ENCODE peak calls at places on chromosomes 11 and 22, in ten cellular contexts. J, Y, V, S, L, I, N, Z, T and F are unnamed samples.

GRCh38 chr11:63917685-63918523 is 940 bp upstream of the RCOR2 start:
- DNase-seq in L (peak), V (peak), N (peak), Y (peak), Z (peak), T (no peak), I (peak), J (peak), S (no peak), F (peak)

GRCh38 chr11:33730716-33731115 is 5.5 kb downstream of the CD59 start:
- DNase-seq in L (no peak), Z (no peak), I (no peak), Y (no peak), T (no peak), S (no peak), J (no peak), V (no peak), N (no peak), F (no peak)

GRCh38 chr11:133326849-133327248 is 205.5 kb downstream of the OPCML start:
- DNase-seq in V (no peak), Y (no peak), L (no peak), N (no peak), Z (no peak), J (no peak), T (no peak), I (no peak), S (no peak), F (no peak)

GRCh38 chr11:48012051-48012391 is 31.7 kb downstream of the PTPRJ start:
- DNase-seq in J (no peak), T (no peak), Z (no peak), V (no peak), Y (no peak), S (no peak), I (no peak), N (no peak), L (no peak), F (no peak)

GRCh38 chr11:121688860-121689614 is 236.3 kb upstream of the SORL1-AS1 start:
- DNase-seq in I (no peak), S (no peak), Z (peak), Y (no peak), L (no peak), T (no peak), N (peak), V (no peak), J (no peak), F (no peak)

GRCh38 chr11:46272816-46273427 is 4.5 kb upstream of the CREB3L1 start:
- DNase-seq in Y (peak), Z (no peak), N (peak), I (peak), J (no peak), V (peak), T (no peak), S (no peak), L (peak), F (no peak)

GRCh38 chr11:46541593-46542371 is 52.0 kb downstream of the AMBRA1 start:
- DNase-seq in S (no peak), N (peak), Z (no peak), I (peak), Y (peak), V (peak), J (no peak), T (no peak), L (peak), F (no peak)

GRCh38 chr11:78216021-78216420 is 27.3 kb downstream of the USP35 start:
- DNase-seq in T (no peak), L (no peak), Z (no peak), Y (no peak), V (no peak), N (no peak), S (no peak), I (no peak), J (no peak), F (no peak)

GRCh38 chr11:73176892-73177155 is 34.7 kb upstream of the FCHSD2 start:
- DNase-seq in S (no peak), J (no peak), L (no peak), V (no peak), T (no peak), I (no peak), N (no peak), Y (no peak), Z (no peak), F (no peak)

GRCh38 chr22:43481528-43482309 is 69.9 kb downstream of the MPPED1 start:
- DNase-seq in J (peak), L (no peak), T (no peak), N (no peak), Y (peak), Z (no peak), S (no peak), I (no peak), V (no peak), F (peak)

GRCh38 chr11:33652930-33653329 is 47.7 kb downstream of the C11orf91 start:
- DNase-seq in S (no peak), N (no peak), I (no peak), V (no peak), J (no peak), Z (no peak), L (no peak), Y (no peak), T (no peak), F (no peak)

GRCh38 chr22:43172191-43172590 is 14.7 kb downstream of the TTLL12 start:
- DNase-seq in T (no peak), Y (no peak), V (no peak), L (no peak), J (no peak), N (no peak), Z (no peak), I (no peak), S (no peak), F (no peak)

GRCh38 chr22:29842740-29843139 is 4.7 kb upstream of the ASCC2 start:
- DNase-seq in Y (no peak), T (no peak), J (no peak), Z (no peak), V (no peak), S (no peak), L (no peak), I (no peak), N (no peak), F (no peak)

GRCh38 chr22:42797021-42797420 is 60.1 kb downstream of the ARFGAP3 start:
- DNase-seq in Z (no peak), I (no peak), S (no peak), Y (no peak), J (no peak), L (no peak), V (no peak), N (no peak), T (no peak), F (no peak)

GRCh38 chr22:39152511-39153219 is at the start of gene CBX7:
- DNase-seq in V (peak), Y (peak), L (peak), J (peak), N (peak), S (peak), Z (peak), T (peak), I (peak), F (peak)

GRCh38 chr11:72842126-72842525 is 27.9 kb downstream of the ATG16L2 start:
- DNase-seq in J (no peak), T (no peak), V (no peak), Z (no peak), I (no peak), S (no peak), L (no peak), N (no peak), Y (no peak), F (no peak)

GRCh38 chr11:111602865-111603632 is 800 bp downstream of the SIK2 start:
- DNase-seq in T (no peak), L (peak), N (peak), V (peak), S (peak), I (peak), J (peak), Y (peak), Z (no peak), F (no peak)

GRCh38 chr11:97259434-97259833 is 869.6 kb downstream of the JRKL start:
- DNase-seq in T (no peak), N (no peak), J (no peak), Y (no peak), I (no peak), V (no peak), L (no peak), Z (no peak), S (no peak), F (no peak)

GRCh38 chr11:74138572-74138971 is 32.2 kb downstream of the C2CD3 start:
- DNase-seq in Y (peak), T (no peak), N (peak), V (peak), I (peak), S (no peak), L (peak), Z (no peak), J (no peak), F (no peak)

GRCh38 chr11:103109818-103110388 is 677 bp downstream of the DYNC2H1 start:
- DNase-seq in Y (no peak), N (no peak), J (no peak), V (peak), Z (no peak), L (no peak), S (peak), I (peak), T (no peak), F (peak)

GRCh38 chr11:45041556-45041955 is 90.9 kb upstream of the TP53I11 start:
- DNase-seq in J (no peak), I (no peak), Y (no peak), S (no peak), V (no peak), L (no peak), T (no peak), N (no peak), Z (no peak), F (no peak)

GRCh38 chr11:12139144-12139881 is 28.9 kb downstream of the MICAL2 start:
- DNase-seq in V (no peak), T (no peak), Z (no peak), N (no peak), L (no peak), S (no peak), Y (no peak), J (no peak), I (no peak), F (no peak)

GRCh38 chr11:19342036-19342435 is 101.3 kb upstream of the E2F8 start:
- DNase-seq in V (no peak), T (no peak), N (no peak), J (no peak), I (no peak), Z (no peak), L (no peak), Y (no peak), S (no peak), F (no peak)

GRCh38 chr22:50705219-50705691 is 32.6 kb downstream of the SHANK3 start:
- DNase-seq in Z (peak), Y (peak), I (peak), J (no peak), L (peak), T (no peak), V (peak), N (peak), S (no peak), F (peak)
- TF ChIP-seq CTCF in Z (no peak), Y (no peak), I (no peak), J (no peak), L (no peak), T (no peak), V (no peak), N (no peak), S (no peak), F (no peak)

DNA sequence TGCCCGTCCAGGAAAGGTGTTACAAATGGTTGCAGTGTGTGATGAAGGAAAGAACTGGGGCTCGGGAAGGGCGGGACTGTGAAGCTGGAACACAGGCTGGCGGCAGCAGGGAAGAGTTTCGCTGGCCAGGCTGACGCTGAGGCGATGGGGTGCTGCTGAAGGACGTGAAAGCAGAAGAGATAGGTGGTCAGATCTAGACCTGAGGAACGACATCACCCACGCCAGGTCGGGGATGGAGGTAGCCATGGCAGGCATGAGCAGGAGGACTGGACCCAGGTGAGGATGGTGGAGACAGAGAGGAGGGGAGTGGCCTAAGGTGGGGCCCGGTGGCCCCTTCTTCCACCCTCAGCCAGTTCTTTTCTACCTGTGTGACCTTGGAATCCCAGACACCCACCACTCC is 9.1 kb downstream of the CDC42EP2 start:
- DNase-seq in S (no peak), Y (no peak), V (no peak), I (no peak), L (no peak), Z (no peak), J (no peak), N (no peak), T (no peak), F (no peak)
- TF ChIP-seq CTCF in S (no peak), Y (no peak), V (no peak), I (no peak), L (no peak), Z (no peak), J (no peak), N (no peak), T (no peak), F (no peak)

GRCh38 chr11:17932472-17932871 is 80.4 kb downstream of the SERGEF start:
- DNase-seq in V (no peak), I (no peak), N (no peak), Y (peak), T (no peak), Z (no peak), L (no peak), J (no peak), S (no peak), F (no peak)
- TF ChIP-seq CTCF in V (no peak), I (no peak), N (no peak), Y (no peak), T (no peak), Z (peak), L (no peak), J (peak), S (no peak), F (no peak)

DNA sequence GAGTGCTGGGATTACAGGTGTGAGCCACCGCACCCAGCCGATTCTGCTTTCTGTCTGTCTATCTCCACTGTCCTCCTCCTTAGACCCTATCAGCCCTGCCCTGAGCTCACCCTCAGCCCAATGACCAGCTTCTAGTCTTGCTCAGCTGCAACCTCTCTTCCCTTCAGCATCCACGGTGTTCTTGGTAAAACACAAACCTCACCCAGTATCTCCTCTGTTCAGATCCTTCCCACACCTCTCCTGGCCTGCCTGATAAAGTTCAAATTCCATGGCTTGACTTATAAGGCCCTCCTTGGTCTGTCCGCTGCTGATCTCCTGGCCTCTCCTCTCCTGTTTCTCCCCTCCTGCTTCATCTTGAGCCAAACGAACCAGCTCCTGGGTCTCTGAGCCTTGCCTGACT is 14.5 kb upstream of the NCF4 start:
- DNase-seq in L (no peak), Z (no peak), T (no peak), I (no peak), J (no peak), V (no peak), N (no peak), Y (no peak), S (no peak), F (no peak)
- TF ChIP-seq CTCF in L (no peak), Z (no peak), T (no peak), I (no peak), J (no peak), V (no peak), N (no peak), Y (no peak), S (no peak), F (no peak)